ENCODE peak calls at places on chromosomes 13 and 19, in nine cellular contexts. U, Y, Z, G, B, I, H, Q and A are unnamed samples.

GRCh38 chr19:20423381-20424207 is 142.0 kb downstream of the ZNF737 start:
- DNase-seq in U (peak; percentile 73), Y (peak; percentile 57), Z (peak; percentile 68), G (peak; percentile 54), B (no peak), I (peak; percentile 68), H (peak; percentile 69), Q (peak; percentile 80), A (peak; percentile 45)

GRCh38 chr19:4571305-4571917 is 11.9 kb upstream of the SEMA6B start:
- DNase-seq in U (no peak), Y (no peak), Z (no peak), G (no peak), B (no peak), I (no peak), H (no peak), Q (no peak), A (peak; percentile 12)

GRCh38 chr19:16397791-16398529 is 73.3 kb downstream of the KLF2 start:
- DNase-seq in U (no peak), Y (no peak), Z (peak; percentile 52), G (peak; percentile 32), B (no peak), I (no peak), H (no peak), Q (no peak), A (peak; percentile 82)

GRCh38 chr19:51317381-51317780 is 5.9 kb downstream of the IGLON5 start:
- DNase-seq in U (no peak), Y (no peak), Z (no peak), G (no peak), B (no peak), I (no peak), H (no peak), Q (no peak), A (no peak)

GRCh38 chr13:95641961-95642621 is 2.4 kb downstream of the DZIP1 start:
- DNase-seq in U (peak; percentile 87), Y (peak; percentile 54), Z (peak; percentile 60), G (peak; percentile 55), B (no peak), I (peak; percentile 33), H (peak; percentile 50), Q (peak; percentile 86), A (peak; percentile 33)

GRCh38 chr13:113073942-113074341 is 31.6 kb upstream of the F7 start:
- DNase-seq in U (no peak), Y (peak; percentile 0), Z (no peak), G (peak; percentile 6), B (no peak), I (no peak), H (no peak), Q (peak; percentile 45), A (no peak)

GRCh38 chr13:112730157-112730671 is 40.4 kb downstream of the ATP11A start:
- DNase-seq in U (no peak), Y (no peak), Z (no peak), G (peak; percentile 67), B (no peak), I (no peak), H (peak; percentile 27), Q (no peak), A (no peak)

GRCh38 chr19:22327321-22327720 is 41.1 kb downstream of the ZNF729 start:
- DNase-seq in U (no peak), Y (no peak), Z (no peak), G (no peak), B (no peak), I (no peak), H (no peak), Q (no peak), A (no peak)

GRCh38 chr13:51843529-51843928 is 1.4 kb downstream of the TMEM272 start:
- DNase-seq in U (no peak), Y (no peak), Z (no peak), G (no peak), B (no peak), I (peak; percentile 11), H (no peak), Q (no peak), A (no peak)

GRCh38 chr19:13055213-13056051 is 47.2 kb downstream of the LYL1 start:
- DNase-seq in U (peak; percentile 68), Y (peak; percentile 80), Z (peak; percentile 97), G (peak; percentile 90), B (no peak), I (peak; percentile 61), H (peak; percentile 95), Q (peak; percentile 89), A (peak; percentile 96)

DNA sequence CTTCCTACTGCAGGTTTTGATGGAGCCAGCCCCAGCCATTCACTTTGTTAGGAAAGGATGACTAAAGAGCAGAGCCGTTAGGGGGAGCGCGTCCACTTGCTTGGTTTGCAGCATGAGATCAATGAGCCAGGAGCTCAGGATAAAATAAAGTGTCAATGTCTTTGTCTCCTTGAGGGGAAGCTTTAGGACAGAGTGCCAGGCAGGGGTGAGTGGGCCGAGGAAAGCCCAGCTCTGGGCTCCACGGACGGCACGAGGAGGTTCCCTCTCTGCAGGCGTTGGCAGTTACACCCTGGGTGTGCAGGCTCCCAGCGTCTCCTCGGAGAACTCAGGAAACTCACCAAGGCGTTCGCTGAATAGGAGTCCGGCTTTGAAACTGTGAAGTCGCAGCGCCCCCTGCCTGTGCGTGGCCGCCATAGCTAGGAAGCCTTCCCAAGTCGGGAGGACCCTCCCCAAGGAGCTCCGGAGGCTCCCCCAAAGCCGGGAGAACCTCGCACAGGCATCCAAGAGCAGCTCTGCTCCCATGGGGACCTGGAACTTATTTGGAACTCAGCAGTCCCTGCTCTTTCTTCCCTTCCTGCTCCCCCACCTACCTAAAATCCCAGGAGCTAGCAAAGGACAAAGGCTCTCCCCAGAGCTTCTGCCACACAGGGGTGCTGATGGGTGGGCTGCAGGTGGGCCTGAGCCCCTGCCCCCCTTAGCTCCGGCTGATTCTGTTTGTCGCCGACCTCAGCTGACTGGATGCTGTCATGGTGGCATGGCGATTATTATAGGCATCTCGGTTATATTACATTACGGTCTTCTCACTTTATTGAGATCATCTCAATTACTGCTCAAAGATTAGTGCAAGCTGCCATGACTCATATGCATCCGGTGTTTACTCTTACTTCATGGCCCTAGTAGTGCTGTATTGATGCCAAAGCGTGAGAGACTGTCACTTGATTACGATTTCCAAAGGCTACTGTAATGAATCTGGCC is 34.4 kb downstream of the GSX1 start:
- DNase-seq in U (peak; percentile 93), Y (peak; percentile 74), Z (peak; percentile 81), G (peak; percentile 75), B (peak; percentile 66), I (peak; percentile 84), H (peak; percentile 89), Q (peak; percentile 91), A (peak; percentile 88)
- H3K4me3 ChIP-seq in U (peak overlapping the region; percentile 48), Y (peak overlapping the region; percentile 4), Z (peak overlapping the region; percentile 41), G (peak overlapping the region; percentile 20), B (peak overlapping the region; percentile 34), I (no peak overlapping the region), H (peak overlapping the region; percentile 40), Q (no peak overlapping the region), A (peak overlapping the region; percentile 59)

GRCh38 chr19:45090034-45090433 is 2.9 kb upstream of the PPP1R37 start:
- DNase-seq in U (peak; percentile 92), Y (no peak), Z (no peak), G (no peak), B (no peak), I (no peak), H (no peak), Q (no peak), A (no peak)
- TF ChIP-seq CTCF in U (peak; percentile 51), Y (no peak), Z (no peak), G (no peak), B (no peak), I (no peak), H (no peak), Q (no peak), A (no peak)

GRCh38 chr19:36685835-36686234 is 1.6 kb upstream of the ZNF567 start:
- DNase-seq in U (no peak), Y (no peak), Z (no peak), G (no peak), B (no peak), I (no peak), H (no peak), Q (no peak), A (no peak)

GRCh38 chr19:36686365-36687213 is 823 bp upstream of the ZNF567 start:
- DNase-seq in U (peak; percentile 21), Y (peak; percentile 26), Z (no peak), G (no peak), B (no peak), I (no peak), H (peak; percentile 14), Q (no peak), A (peak; percentile 14)

GRCh38 chr19:36688058-36688457 is 646 bp downstream of the ZNF567 start:
- DNase-seq in U (no peak), Y (no peak), Z (no peak), G (no peak), B (no peak), I (no peak), H (no peak), Q (no peak), A (no peak)

DNA sequence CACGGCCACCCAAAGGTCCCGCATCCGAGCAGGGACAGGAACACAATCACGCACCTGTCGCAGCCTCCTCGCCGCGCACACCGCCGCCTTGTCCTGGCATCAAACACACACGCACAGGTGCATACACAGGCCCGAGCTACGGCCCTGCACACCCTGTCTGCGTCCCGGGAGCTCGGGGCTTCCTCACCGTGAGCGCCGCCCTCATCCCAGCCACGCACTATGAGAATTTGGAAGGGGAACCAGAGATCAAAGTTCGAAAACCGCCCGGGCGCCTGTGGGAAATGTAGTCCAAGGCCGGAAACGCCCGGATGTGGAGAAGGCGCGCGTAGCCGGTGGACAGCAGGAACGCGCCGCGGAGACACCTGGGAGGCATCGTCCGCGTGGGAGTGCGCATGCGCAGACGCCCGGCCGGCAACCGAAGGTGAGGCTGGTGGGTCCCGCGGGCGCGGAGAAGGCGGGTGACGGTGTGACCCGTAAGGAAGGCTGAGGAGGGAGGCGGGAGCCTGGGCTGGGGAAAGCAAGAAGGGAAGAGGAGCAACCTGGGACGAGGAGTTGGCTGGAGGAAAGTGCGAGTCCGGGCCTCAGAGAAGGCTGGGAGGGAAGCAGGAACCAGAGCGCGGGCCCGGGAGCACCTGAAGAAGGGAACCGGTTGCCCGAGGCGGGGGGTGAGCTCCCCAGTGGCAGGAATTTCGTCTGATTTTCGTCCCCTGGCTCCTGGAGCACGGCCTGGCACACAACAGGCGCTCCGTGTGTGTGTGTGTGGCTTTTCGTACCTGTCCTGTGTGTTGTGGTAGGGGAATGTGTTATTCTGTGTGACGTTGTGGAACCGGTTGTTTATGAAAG is at the start of gene ZNF567:
- DNase-seq in U (peak; percentile 100), Y (peak; percentile 98), Z (peak; percentile 92), G (peak; percentile 99), B (peak; percentile 99), I (peak; percentile 97), H (peak; percentile 96), Q (peak; percentile 98), A (peak; percentile 93)
- H3K4me3 ChIP-seq in U (peak within 1 kb of the TSS; percentile 97), Y (peak within 1 kb of the TSS; percentile 67), Z (peak within 1 kb of the TSS; percentile 96), G (peak within 1 kb of the TSS; percentile 77), B (peak within 1 kb of the TSS; percentile 66), I (peak within 1 kb of the TSS; percentile 92), H (peak within 1 kb of the TSS; percentile 96), Q (peak within 1 kb of the TSS; percentile 71), A (peak within 1 kb of the TSS; percentile 98)

DNA sequence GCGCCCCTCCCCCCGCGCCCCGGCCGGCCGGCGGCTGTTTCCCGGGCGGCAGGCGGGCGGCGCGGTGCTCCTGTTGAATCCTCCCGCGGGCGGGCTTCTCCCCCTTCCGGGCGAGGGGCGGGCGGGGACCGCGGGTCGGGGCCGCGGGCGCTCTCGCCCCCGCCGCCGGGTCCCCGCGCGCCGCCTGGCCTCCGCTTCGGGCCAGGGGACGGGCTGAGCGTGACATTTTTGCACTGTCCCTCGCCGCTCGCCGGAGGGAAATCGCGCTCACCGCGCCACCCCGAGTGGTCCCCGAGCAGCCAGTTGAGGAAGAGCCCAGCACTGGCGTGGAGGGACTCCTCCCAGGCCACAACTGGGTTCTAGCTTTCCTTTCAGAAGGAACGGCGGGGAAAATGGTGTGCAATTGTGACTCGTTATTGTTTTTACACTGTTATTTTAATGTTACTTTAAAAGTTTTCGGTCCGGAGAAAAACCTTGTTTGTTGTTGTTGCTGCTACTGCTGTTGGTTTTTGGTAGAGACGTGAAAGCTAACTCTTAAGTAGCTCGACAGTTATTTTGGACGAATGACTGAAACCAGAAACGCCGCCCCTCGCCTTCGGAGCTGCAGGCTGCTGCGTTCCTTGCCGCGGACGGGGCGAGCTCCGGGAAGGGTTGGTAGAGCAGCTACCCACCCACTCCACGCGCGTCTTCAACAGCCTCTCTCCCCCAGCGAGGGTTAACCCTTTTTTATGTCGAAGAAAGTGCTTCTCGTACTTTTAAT is 942 bp downstream of the PDS5B start:
- DNase-seq in U (peak; percentile 76), Y (peak; percentile 76), Z (peak; percentile 60), G (peak; percentile 86), B (peak; percentile 10), I (peak; percentile 57), H (peak; percentile 69), Q (peak; percentile 91), A (peak; percentile 70)
- TF ChIP-seq CTCF in U (no peak), Y (no peak), Z (no peak), G (no peak), B (no peak), I (no peak), H (no peak), Q (no peak), A (peak; percentile 14)